ENCODE peak calls at places on chromosomes 2 and 18, in eight cellular contexts. I, L, T, Q, R, P, Y and J are unnamed samples.
A peak's percentile ranks its signal among the peaks of the same experiment; 100 is the strongest.

GRCh38 chr2:119261498-119262225 is 38.0 kb downstream of the STEAP3 start:
- DNase-seq in I (no peak), L (no peak), T (no peak), Q (no peak), R (no peak), P (no peak), Y (no peak), J (no peak)

GRCh38 chr2:29616569-29616968 is 304.8 kb downstream of the ALK start:
- DNase-seq in I (no peak), L (no peak), T (no peak), Q (no peak), R (no peak), P (no peak), Y (no peak), J (no peak)

GRCh38 chr18:60067426-60068210 is 167.8 kb downstream of the PMAIP1 start:
- DNase-seq in I (no peak), L (no peak), T (no peak), Q (no peak), R (no peak), P (no peak), Y (no peak), J (no peak)

GRCh38 chr2:109459485-109459884 is 154.3 kb downstream of the SEPTIN10 start:
- DNase-seq in I (no peak), L (no peak), T (no peak), Q (no peak), R (no peak), P (no peak), Y (no peak), J (no peak)

GRCh38 chr2:25339121-25339738 is 2.5 kb downstream of the DNMT3A start:
- DNase-seq in I (no peak), L (no peak), T (no peak), Q (no peak), R (no peak), P (no peak), Y (no peak), J (no peak)

GRCh38 chr2:174681099-174681982 is 82.9 kb downstream of the CHRNA1 start:
- DNase-seq in I (no peak), L (no peak), T (no peak), Q (no peak), R (no peak), P (no peak), Y (no peak), J (peak; percentile 33)

GRCh38 chr18:37421349-37422080 is 144.1 kb downstream of the CELF4 start:
- DNase-seq in I (no peak), L (no peak), T (no peak), Q (no peak), R (no peak), P (no peak), Y (no peak), J (no peak)

GRCh38 chr2:121128741-121129659 is 156.0 kb downstream of the TFCP2L1 start:
- DNase-seq in I (no peak), L (no peak), T (no peak), Q (peak; percentile 72), R (peak; percentile 80), P (peak; percentile 94), Y (no peak), J (peak; percentile 75)

GRCh38 chr2:10151462-10151861 is 28.9 kb downstream of the RRM2 start:
- DNase-seq in I (no peak), L (no peak), T (no peak), Q (no peak), R (no peak), P (no peak), Y (no peak), J (no peak)

GRCh38 chr2:212958757-212959295 is 192.6 kb downstream of the IKZF2 start:
- DNase-seq in I (no peak), L (peak; percentile 31), T (peak; percentile 15), Q (no peak), R (no peak), P (no peak), Y (no peak), J (no peak)

GRCh38 chr2:64203131-64204005 is 59.1 kb upstream of the PELI1 start:
- DNase-seq in I (no peak), L (no peak), T (no peak), Q (no peak), R (peak; percentile 73), P (no peak), Y (no peak), J (no peak)

GRCh38 chr2:54329482-54330225 is 73.6 kb upstream of the TSPYL6 start:
- DNase-seq in I (no peak), L (no peak), T (no peak), Q (no peak), R (peak; percentile 38), P (no peak), Y (no peak), J (peak; percentile 7)

GRCh38 chr2:1518501-1518821 is 105.2 kb downstream of the TPO start:
- DNase-seq in I (no peak), L (peak; percentile 31), T (peak; percentile 74), Q (no peak), R (no peak), P (no peak), Y (no peak), J (no peak)

GRCh38 chr2:191329841-191330240 is 84.6 kb downstream of the MYO1B start:
- DNase-seq in I (no peak), L (no peak), T (no peak), Q (no peak), R (no peak), P (no peak), Y (no peak), J (no peak)

GRCh38 chr2:136495636-136496035 is 269.7 kb upstream of the THSD7B start:
- DNase-seq in I (no peak), L (no peak), T (no peak), Q (no peak), R (no peak), P (no peak), Y (no peak), J (no peak)

GRCh38 chr2:168912466-168913170 is 11.5 kb downstream of the G6PC2 start:
- DNase-seq in I (no peak), L (no peak), T (no peak), Q (no peak), R (peak; percentile 17), P (peak; percentile 34), Y (peak; percentile 70), J (no peak)

GRCh38 chr2:206368933-206369569 is 74.3 kb upstream of the ADAM23 start:
- DNase-seq in I (no peak), L (no peak), T (no peak), Q (no peak), R (no peak), P (no peak), Y (no peak), J (no peak)

GRCh38 chr18:35176925-35177324 is 63.9 kb upstream of the ZNF397 start:
- DNase-seq in I (no peak), L (no peak), T (no peak), Q (no peak), R (no peak), P (no peak), Y (no peak), J (no peak)

GRCh38 chr2:16442971-16443370 is 222.7 kb downstream of the CYRIA start:
- DNase-seq in I (no peak), L (no peak), T (no peak), Q (no peak), R (no peak), P (no peak), Y (no peak), J (no peak)

GRCh38 chr2:217806480-217806760 is 196.4 kb downstream of the TNS1 start:
- DNase-seq in I (no peak), L (no peak), T (no peak), Q (no peak), R (no peak), P (no peak), Y (no peak), J (no peak)

GRCh38 chr2:217807025-217807424 is 195.8 kb downstream of the TNS1 start:
- DNase-seq in I (no peak), L (no peak), T (no peak), Q (no peak), R (no peak), P (no peak), Y (no peak), J (no peak)

GRCh38 chr2:217804338-217804737 is 198.5 kb downstream of the TNS1 start:
- DNase-seq in I (no peak), L (no peak), T (no peak), Q (no peak), R (no peak), P (no peak), Y (no peak), J (peak; percentile 32)

GRCh38 chr2:217804786-217805678 is 197.8 kb downstream of the TNS1 start:
- DNase-seq in I (no peak), L (no peak), T (no peak), Q (no peak), R (no peak), P (no peak), Y (no peak), J (no peak)

GRCh38 chr2:217805679-217806479 is 196.9 kb downstream of the TNS1 start:
- DNase-seq in I (no peak), L (no peak), T (no peak), Q (no peak), R (no peak), P (no peak), Y (no peak), J (no peak)
- H3K4me3 ChIP-seq in I (no peak overlapping the region), L (no peak overlapping the region), T (no peak overlapping the region), Q (no peak overlapping the region), R (no peak overlapping the region), P (no peak overlapping the region), Y (no peak overlapping the region), J (no peak overlapping the region)

DNA sequence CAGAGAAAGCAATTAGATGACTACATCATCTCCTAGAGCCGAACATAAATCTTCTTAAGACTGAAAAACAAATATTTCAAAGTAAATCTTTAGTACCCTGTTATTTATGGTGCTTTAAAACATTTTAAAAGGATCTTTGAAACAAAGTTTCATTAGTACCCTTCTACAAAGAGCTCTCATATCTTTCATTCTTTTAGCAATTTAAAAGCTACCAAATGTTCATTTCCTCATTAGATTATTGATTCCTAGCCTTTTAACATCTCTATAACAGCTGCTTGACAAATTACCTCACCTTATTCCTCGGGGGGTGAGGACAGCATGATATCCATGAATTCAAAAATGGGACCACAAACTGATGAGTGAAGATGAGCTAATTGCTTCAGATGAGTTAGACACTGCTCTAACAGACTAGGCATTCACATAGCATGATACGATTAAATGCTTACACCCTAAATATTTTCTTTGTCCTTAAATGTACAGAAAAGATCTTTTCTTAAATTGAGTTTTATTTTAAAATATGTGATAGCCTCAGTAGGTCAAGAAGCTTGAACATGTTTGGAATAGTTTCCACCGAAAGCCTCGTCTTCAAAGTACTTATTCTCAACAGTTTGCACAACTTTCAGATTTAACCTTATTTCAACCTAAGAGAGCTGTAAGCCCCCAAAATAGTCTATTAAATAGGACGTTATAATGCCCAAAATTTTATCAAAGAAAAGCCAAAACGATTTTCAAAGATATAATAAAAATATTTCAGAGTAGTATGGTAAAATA is 2.1 kb downstream of the ATAD2B start:
- DNase-seq in I (no peak), L (no peak), T (no peak), Q (no peak), R (no peak), P (no peak), Y (no peak), J (no peak)
- H3K4me1 ChIP-seq in I (peaks cover 15% of the 10 kb centered on the region), L (peaks cover 39% of the 10 kb centered on the region), T (peaks cover 31% of the 10 kb centered on the region), Q (peaks cover 35% of the 10 kb centered on the region), R (peaks cover 24% of the 10 kb centered on the region), P (peaks cover 33% of the 10 kb centered on the region), Y (peaks cover 50% of the 10 kb centered on the region), J (peaks cover 9% of the 10 kb centered on the region)

GRCh38 chr18:77439888-77440287 is 190.2 kb downstream of the GALR1 start:
- DNase-seq in I (no peak), L (no peak), T (no peak), Q (no peak), R (no peak), P (no peak), Y (no peak), J (no peak)
- H3K36me3 ChIP-seq in I (no peaks in the 10 kb centered on the region), L (no peaks in the 10 kb centered on the region), T (no peaks in the 10 kb centered on the region), Q (no peaks in the 10 kb centered on the region), R (no peaks in the 10 kb centered on the region), P (no peaks in the 10 kb centered on the region), Y (no peaks in the 10 kb centered on the region), J (no peaks in the 10 kb centered on the region)

GRCh38 chr2:38723173-38723572 is 28.0 kb downstream of the SRSF7 start:
- DNase-seq in I (no peak), L (no peak), T (no peak), Q (no peak), R (no peak), P (no peak), Y (peak; percentile 37), J (no peak)
- H3K4me3 ChIP-seq in I (no peak overlapping the region), L (no peak overlapping the region), T (no peak overlapping the region), Q (no peak overlapping the region), R (no peak overlapping the region), P (no peak overlapping the region), Y (peak overlapping the region; percentile 29), J (no peak overlapping the region)